ENCODE peak calls at places on chromosomes 2 and 18, in four cellular contexts. C, J, K and D are unnamed samples.

GRCh38 chr2:69100220-69100723 is 87.3 kb downstream of the ANTXR1 start:
- DNase-seq in C (no peak), J (no peak), K (peak), D (peak)

GRCh38 chr2:56410140-56410539 is 226.3 kb downstream of the CCDC85A start:
- DNase-seq in C (no peak), J (no peak), K (no peak), D (no peak)

GRCh38 chr18:3062798-3063563 is 50.0 kb upstream of the LPIN2 start:
- DNase-seq in C (no peak), J (peak), K (no peak), D (peak)

GRCh38 chr2:188984126-188984525 is 10.0 kb downstream of the COL3A1 start:
- DNase-seq in C (peak), J (no peak), K (no peak), D (peak)

GRCh38 chr2:11556101-11556806 is 22.4 kb downstream of the GREB1 start:
- DNase-seq in C (no peak), J (no peak), K (no peak), D (no peak)

GRCh38 chr2:191204443-191204842 is 40.8 kb upstream of the MYO1B start:
- DNase-seq in C (no peak), J (no peak), K (no peak), D (no peak)

GRCh38 chr18:49813071-49813320 is 337 bp downstream of the ACAA2 start:
- DNase-seq in C (no peak), J (no peak), K (no peak), D (no peak)

GRCh38 chr18:78630981-78631510 is 348.6 kb upstream of the SALL3 start:
- DNase-seq in C (no peak), J (no peak), K (no peak), D (no peak)

GRCh38 chr2:75465317-75465998 is 95.3 kb downstream of the EVA1A start:
- DNase-seq in C (no peak), J (no peak), K (no peak), D (peak)

GRCh38 chr2:184455616-184456015 is 142.7 kb upstream of the ZNF804A start:
- DNase-seq in C (no peak), J (no peak), K (no peak), D (no peak)

GRCh38 chr2:40179801-40180200 is 272.1 kb downstream of the SLC8A1 start:
- DNase-seq in C (no peak), J (no peak), K (no peak), D (no peak)

GRCh38 chr2:67771380-67771779 is 291.4 kb downstream of the C1D start:
- DNase-seq in C (no peak), J (no peak), K (no peak), D (no peak)

GRCh38 chr18:1392046-1392445 is 487.4 kb downstream of the ADCYAP1 start:
- DNase-seq in C (no peak), J (no peak), K (no peak), D (no peak)

GRCh38 chr2:204116154-204116792 is 179.7 kb downstream of the ICOS start:
- DNase-seq in C (no peak), J (no peak), K (no peak), D (no peak)

GRCh38 chr2:9707008-9707407 is 76.2 kb upstream of the YWHAQ start:
- DNase-seq in C (no peak), J (no peak), K (no peak), D (no peak)

GRCh38 chr2:234304945-234305344 is 191.9 kb downstream of the ARL4C start:
- DNase-seq in C (no peak), J (no peak), K (no peak), D (no peak)

GRCh38 chr2:231191896-231192872 is 6.2 kb upstream of the ARMC9 start:
- DNase-seq in C (no peak), J (no peak), K (peak), D (peak)

GRCh38 chr2:203804766-203805484 is 62.6 kb upstream of the CTLA4 start:
- DNase-seq in C (no peak), J (no peak), K (no peak), D (no peak)

GRCh38 chr2:20539776-20540586 is 93.1 kb downstream of the RHOB start:
- DNase-seq in C (no peak), J (no peak), K (no peak), D (no peak)

GRCh38 chr18:12006488-12006840 is 25.2 kb downstream of the IMPA2 start:
- DNase-seq in C (no peak), J (no peak), K (no peak), D (no peak)

GRCh38 chr18:57961876-57962505 is 82.0 kb upstream of the NEDD4L start:
- DNase-seq in C (no peak), J (no peak), K (no peak), D (no peak)

GRCh38 chr18:24053211-24053610 is 38.7 kb downstream of the TTC39C start:
- DNase-seq in C (no peak), J (no peak), K (no peak), D (no peak)

GRCh38 chr2:211132586-211132985 is 576.2 kb downstream of the CPS1 start:
- DNase-seq in C (peak), J (no peak), K (no peak), D (no peak)

GRCh38 chr2:28627722-28628480 is 123.7 kb upstream of the PPP1CB start:
- DNase-seq in C (no peak), J (no peak), K (no peak), D (no peak)

GRCh38 chr2:45851111-45851510 is 199.6 kb downstream of the PRKCE start:
- DNase-seq in C (no peak), J (no peak), K (no peak), D (no peak)

GRCh38 chr2:45653125-45653524 is 1.6 kb downstream of the PRKCE start:
- DNase-seq in C (no peak), J (no peak), K (no peak), D (no peak)